ENCODE peak calls at places on chromosomes 6 and 20, in six cellular contexts. Z, L, I, U, W and B are unnamed samples.

GRCh38 chr6:138953451-138953850 is 34.6 kb downstream of the REPS1 start:
- DNase-seq in U (no peak), L (no peak), W (no peak), Z (no peak), I (peak; percentile 64), B (no peak)

GRCh38 chr6:77879527-77879926 is 226.7 kb downstream of the MEI4 start:
- DNase-seq in W (no peak), I (no peak), U (no peak), L (no peak), Z (no peak), B (no peak)

GRCh38 chr6:128519931-128520435 is 416 bp downstream of the PTPRK start:
- DNase-seq in U (peak; percentile 58), L (no peak), Z (no peak), I (no peak), W (peak; percentile 49), B (peak; percentile 18)

GRCh38 chr6:158487495-158487894 is 72.4 kb upstream of the TMEM181 start:
- DNase-seq in L (no peak), I (no peak), Z (no peak), U (no peak), W (no peak), B (no peak)

GRCh38 chr20:53873249-53873642 is 197.1 kb downstream of the BCAS1 start:
- DNase-seq in Z (no peak), U (no peak), I (no peak), W (peak; percentile 20), L (peak; percentile 17), B (no peak)

GRCh38 chr20:43755851-43756250 is 29.0 kb upstream of the GTSF1L start:
- DNase-seq in W (no peak), L (no peak), Z (no peak), U (no peak), I (no peak), B (no peak)

GRCh38 chr6:26157838-26158580 is 70.8 kb downstream of the HFE start:
- DNase-seq in L (peak; percentile 92), W (peak; percentile 92), I (peak; percentile 97), U (peak; percentile 73), Z (peak; percentile 61), B (peak; percentile 95)

GRCh38 chr20:34874094-34874654 is 1.5 kb upstream of the GGT7 start:
- DNase-seq in U (peak; percentile 69), L (peak; percentile 26), W (peak; percentile 67), Z (peak; percentile 77), I (peak; percentile 84), B (peak; percentile 76)

GRCh38 chr20:38315290-38315966 is 11.5 kb downstream of the BPI start:
- DNase-seq in Z (no peak), L (no peak), U (peak; percentile 21), I (no peak), W (no peak), B (no peak)

GRCh38 chr6:73339340-73339739 is 14.7 kb downstream of the DPPA5 start:
- DNase-seq in L (no peak), I (no peak), Z (no peak), U (no peak), W (no peak), B (peak; percentile 60)

GRCh38 chr20:48294196-48294595 is 508.9 kb upstream of the SULF2 start:
- DNase-seq in W (no peak), Z (no peak), I (no peak), L (no peak), U (no peak), B (no peak)

GRCh38 chr20:58852559-58853271 is at the start of gene GNAS:
- DNase-seq in I (peak; percentile 84), W (peak; percentile 60), Z (peak; percentile 81), L (peak; percentile 35), U (peak; percentile 19), B (peak; percentile 68)

GRCh38 chr6:43509142-43509983 is 783 bp downstream of the LRRC73 start:
- DNase-seq in Z (peak; percentile 33), U (no peak), L (no peak), I (peak; percentile 46), W (no peak), B (peak; percentile 31)

GRCh38 chr6:109036588-109037320 is 57.9 kb downstream of the SESN1 start:
- DNase-seq in L (no peak), I (no peak), Z (no peak), W (no peak), U (no peak), B (no peak)

GRCh38 chr20:37378785-37379598 is 33.1 kb downstream of the SRC start:
- DNase-seq in W (no peak), I (peak; percentile 57), U (no peak), Z (no peak), L (no peak), B (no peak)

GRCh38 chr6:17339308-17339670 is 54.1 kb upstream of the CAP2 start:
- DNase-seq in Z (no peak), U (no peak), L (no peak), W (no peak), I (no peak), B (no peak)